ENCODE peak calls at places on chromosomes 13 and 19, in eight cellular contexts. One of them, this sample, is unnamed.

GRCh38 chr19:34254552-34255432 is at the start of gene GARRE1:
- DNase-seq in HFFc6: no peak
- DNase-seq in stimulated activated CD4-positive, alpha-beta T cell treated with anti-CD3 and anti-CD28 coated beads, Interleukin-2, amount 100 ng/mL, for 48 hours: peak
- DNase-seq in GM18507: peak
- DNase-seq in psoas muscle: peak
- DNase-seq in T-cell: peak
- DNase-seq in nucleus accumbens: no peak
- DNase-seq in colonic mucosa: peak
- DNase-seq in this sample: no peak

GRCh38 chr13:92158335-92158734 is 759.9 kb downstream of the GPC5 start:
- DNase-seq in HFFc6: no peak
- DNase-seq in stimulated activated CD4-positive, alpha-beta T cell treated with anti-CD3 and anti-CD28 coated beads, Interleukin-2, amount 100 ng/mL, for 48 hours: no peak
- DNase-seq in GM18507: no peak
- DNase-seq in psoas muscle: no peak
- DNase-seq in T-cell: no peak
- DNase-seq in nucleus accumbens: no peak
- DNase-seq in colonic mucosa: no peak
- DNase-seq in this sample: no peak

GRCh38 chr19:17687857-17688784 is at the start of gene UNC13A:
- DNase-seq in HFFc6: no peak
- DNase-seq in stimulated activated CD4-positive, alpha-beta T cell treated with anti-CD3 and anti-CD28 coated beads, Interleukin-2, amount 100 ng/mL, for 48 hours: peak
- DNase-seq in GM18507: no peak
- DNase-seq in psoas muscle: peak
- DNase-seq in T-cell: peak
- DNase-seq in nucleus accumbens: no peak
- DNase-seq in colonic mucosa: peak
- DNase-seq in this sample: no peak

GRCh38 chr19:50705422-50706019 is 14.1 kb downstream of the SHANK1 start:
- DNase-seq in HFFc6: peak
- DNase-seq in stimulated activated CD4-positive, alpha-beta T cell treated with anti-CD3 and anti-CD28 coated beads, Interleukin-2, amount 100 ng/mL, for 48 hours: peak
- DNase-seq in GM18507: peak
- DNase-seq in psoas muscle: no peak
- DNase-seq in T-cell: peak
- DNase-seq in nucleus accumbens: no peak
- DNase-seq in colonic mucosa: no peak
- DNase-seq in this sample: no peak

GRCh38 chr13:95704510-95704909 is 27.6 kb downstream of the DNAJC3 start:
- DNase-seq in HFFc6: no peak
- DNase-seq in stimulated activated CD4-positive, alpha-beta T cell treated with anti-CD3 and anti-CD28 coated beads, Interleukin-2, amount 100 ng/mL, for 48 hours: no peak
- DNase-seq in GM18507: no peak
- DNase-seq in psoas muscle: no peak
- DNase-seq in T-cell: no peak
- DNase-seq in nucleus accumbens: no peak
- DNase-seq in colonic mucosa: no peak
- DNase-seq in this sample: no peak

GRCh38 chr19:35254341-35255297 is 5.8 kb downstream of the LSR start:
- DNase-seq in HFFc6: no peak
- DNase-seq in stimulated activated CD4-positive, alpha-beta T cell treated with anti-CD3 and anti-CD28 coated beads, Interleukin-2, amount 100 ng/mL, for 48 hours: no peak
- DNase-seq in GM18507: no peak
- DNase-seq in psoas muscle: no peak
- DNase-seq in T-cell: no peak
- DNase-seq in nucleus accumbens: no peak
- DNase-seq in colonic mucosa: peak
- DNase-seq in this sample: no peak

GRCh38 chr13:108985166-108985565 is 355.8 kb downstream of the MYO16 start:
- DNase-seq in HFFc6: no peak
- DNase-seq in stimulated activated CD4-positive, alpha-beta T cell treated with anti-CD3 and anti-CD28 coated beads, Interleukin-2, amount 100 ng/mL, for 48 hours: no peak
- DNase-seq in GM18507: no peak
- DNase-seq in psoas muscle: no peak
- DNase-seq in T-cell: no peak
- DNase-seq in nucleus accumbens: no peak
- DNase-seq in colonic mucosa: no peak
- DNase-seq in this sample: no peak

GRCh38 chr19:41192574-41193419 is at the start of gene CYP2S1:
- DNase-seq in HFFc6: no peak
- DNase-seq in stimulated activated CD4-positive, alpha-beta T cell treated with anti-CD3 and anti-CD28 coated beads, Interleukin-2, amount 100 ng/mL, for 48 hours: peak
- DNase-seq in GM18507: no peak
- DNase-seq in psoas muscle: no peak
- DNase-seq in T-cell: peak
- DNase-seq in nucleus accumbens: no peak
- DNase-seq in colonic mucosa: peak
- DNase-seq in this sample: no peak

This sample was measured in chondrocyte.